ENCODE peak calls at places on chromosomes 13 and 19, in six cellular contexts. One of them, this sample, is unnamed.
A peak's percentile ranks its signal among the peaks of the same experiment; 100 is the strongest.

GRCh38 chr19:40982594-40983101 is 8.4 kb upstream of the CYP2B6 start:
- DNase-seq in brain microvascular endothelial cell: no peak
- DNase-seq in WERI-Rb-1: no peak
- DNase-seq in cardiac muscle cell: peak; percentile 24
- DNase-seq in AG04449: no peak
- DNase-seq in CD8-positive, alpha-beta T cell: no peak
- DNase-seq in this sample: no peak

GRCh38 chr19:5193192-5193591 is 147.4 kb downstream of the PTPRS start:
- DNase-seq in brain microvascular endothelial cell: no peak
- DNase-seq in WERI-Rb-1: no peak
- DNase-seq in cardiac muscle cell: no peak
- DNase-seq in AG04449: no peak
- DNase-seq in CD8-positive, alpha-beta T cell: no peak
- DNase-seq in this sample: no peak

GRCh38 chr13:98771838-98772611 is 19.6 kb upstream of the SLC15A1 start:
- DNase-seq in brain microvascular endothelial cell: no peak
- DNase-seq in WERI-Rb-1: no peak
- DNase-seq in cardiac muscle cell: no peak
- DNase-seq in AG04449: no peak
- DNase-seq in CD8-positive, alpha-beta T cell: no peak
- DNase-seq in this sample: no peak

GRCh38 chr19:42095814-42096230 is 19.9 kb downstream of the ZNF574 start:
- DNase-seq in brain microvascular endothelial cell: no peak
- DNase-seq in WERI-Rb-1: no peak
- DNase-seq in cardiac muscle cell: no peak
- DNase-seq in AG04449: no peak
- DNase-seq in CD8-positive, alpha-beta T cell: no peak
- DNase-seq in this sample: no peak

GRCh38 chr19:30546332-30546731 is 174.1 kb downstream of the ZNF536 start:
- DNase-seq in brain microvascular endothelial cell: no peak
- DNase-seq in WERI-Rb-1: no peak
- DNase-seq in cardiac muscle cell: no peak
- DNase-seq in AG04449: no peak
- DNase-seq in CD8-positive, alpha-beta T cell: no peak
- DNase-seq in this sample: no peak

GRCh38 chr19:49408816-49409440 is 14.3 kb downstream of the PTH2 start:
- DNase-seq in brain microvascular endothelial cell: no peak
- DNase-seq in WERI-Rb-1: no peak
- DNase-seq in cardiac muscle cell: no peak
- DNase-seq in AG04449: no peak
- DNase-seq in CD8-positive, alpha-beta T cell: no peak
- DNase-seq in this sample: no peak

GRCh38 chr13:72384879-72385278 is 342.6 kb downstream of the MZT1 start:
- DNase-seq in brain microvascular endothelial cell: peak; percentile 60
- DNase-seq in WERI-Rb-1: no peak
- DNase-seq in cardiac muscle cell: peak; percentile 64
- DNase-seq in AG04449: no peak
- DNase-seq in CD8-positive, alpha-beta T cell: no peak
- DNase-seq in this sample: no peak

GRCh38 chr19:39390460-39390758 is 497 bp downstream of the PAF1 start:
- DNase-seq in brain microvascular endothelial cell: no peak
- DNase-seq in WERI-Rb-1: no peak
- DNase-seq in cardiac muscle cell: no peak
- DNase-seq in AG04449: no peak
- DNase-seq in CD8-positive, alpha-beta T cell: peak; percentile 84
- DNase-seq in this sample: no peak

GRCh38 chr19:39145180-39145953 is 19.8 kb downstream of the PAK4 start:
- DNase-seq in brain microvascular endothelial cell: no peak
- DNase-seq in WERI-Rb-1: no peak
- DNase-seq in cardiac muscle cell: no peak
- DNase-seq in AG04449: no peak
- DNase-seq in CD8-positive, alpha-beta T cell: no peak
- DNase-seq in this sample: no peak

GRCh38 chr19:5586300-5587070 is 18.7 kb upstream of the TINCR start:
- DNase-seq in brain microvascular endothelial cell: no peak
- DNase-seq in WERI-Rb-1: no peak
- DNase-seq in cardiac muscle cell: no peak
- DNase-seq in AG04449: no peak
- DNase-seq in CD8-positive, alpha-beta T cell: no peak
- DNase-seq in this sample: no peak

GRCh38 chr19:1782501-1782900 is 29.2 kb downstream of the ONECUT3 start:
- DNase-seq in brain microvascular endothelial cell: no peak
- DNase-seq in WERI-Rb-1: no peak
- DNase-seq in cardiac muscle cell: no peak
- DNase-seq in AG04449: no peak
- DNase-seq in CD8-positive, alpha-beta T cell: no peak
- DNase-seq in this sample: no peak

GRCh38 chr13:79779761-79780160 is 298.8 kb downstream of the NDFIP2 start:
- DNase-seq in brain microvascular endothelial cell: no peak
- DNase-seq in WERI-Rb-1: no peak
- DNase-seq in cardiac muscle cell: peak; percentile 71
- DNase-seq in AG04449: no peak
- DNase-seq in CD8-positive, alpha-beta T cell: no peak
- DNase-seq in this sample: no peak

GRCh38 chr19:58328999-58329398 is 2.2 kb downstream of the ZSCAN22 start:
- DNase-seq in brain microvascular endothelial cell: no peak
- DNase-seq in WERI-Rb-1: peak; percentile 47
- DNase-seq in cardiac muscle cell: no peak
- DNase-seq in AG04449: no peak
- DNase-seq in CD8-positive, alpha-beta T cell: peak; percentile 22
- DNase-seq in this sample: no peak

GRCh38 chr19:49687150-49687549 is 2.2 kb upstream of the ADM5 start:
- DNase-seq in brain microvascular endothelial cell: no peak
- DNase-seq in WERI-Rb-1: no peak
- DNase-seq in cardiac muscle cell: no peak
- DNase-seq in AG04449: no peak
- DNase-seq in CD8-positive, alpha-beta T cell: no peak
- DNase-seq in this sample: no peak

GRCh38 chr19:40178756-40179155 is 12.5 kb upstream of the MAP3K10 start:
- DNase-seq in brain microvascular endothelial cell: no peak
- DNase-seq in WERI-Rb-1: no peak
- DNase-seq in cardiac muscle cell: no peak
- DNase-seq in AG04449: no peak
- DNase-seq in CD8-positive, alpha-beta T cell: no peak
- DNase-seq in this sample: no peak

GRCh38 chr19:51710163-51710562 is 13.6 kb downstream of the HAS1 start:
- DNase-seq in brain microvascular endothelial cell: no peak
- DNase-seq in WERI-Rb-1: no peak
- DNase-seq in cardiac muscle cell: peak; percentile 40
- DNase-seq in AG04449: no peak
- DNase-seq in CD8-positive, alpha-beta T cell: no peak
- DNase-seq in this sample: no peak

GRCh38 chr19:47081095-47081494 is 32.5 kb downstream of the ZC3H4 start:
- DNase-seq in brain microvascular endothelial cell: no peak
- DNase-seq in WERI-Rb-1: no peak
- DNase-seq in cardiac muscle cell: no peak
- DNase-seq in AG04449: no peak
- DNase-seq in CD8-positive, alpha-beta T cell: no peak
- DNase-seq in this sample: no peak

GRCh38 chr13:41122838-41123237 is 9.8 kb downstream of the KBTBD6 start:
- DNase-seq in brain microvascular endothelial cell: no peak
- DNase-seq in WERI-Rb-1: no peak
- DNase-seq in cardiac muscle cell: no peak
- DNase-seq in AG04449: no peak
- DNase-seq in CD8-positive, alpha-beta T cell: no peak
- DNase-seq in this sample: no peak
- TF ChIP-seq CTCF in brain microvascular endothelial cell: no peak
- TF ChIP-seq CTCF in WERI-Rb-1: no peak
- TF ChIP-seq CTCF in cardiac muscle cell: no peak
- TF ChIP-seq CTCF in AG04449: no peak
- TF ChIP-seq CTCF in CD8-positive, alpha-beta T cell: no peak
- TF ChIP-seq CTCF in this sample: no peak

DNA sequence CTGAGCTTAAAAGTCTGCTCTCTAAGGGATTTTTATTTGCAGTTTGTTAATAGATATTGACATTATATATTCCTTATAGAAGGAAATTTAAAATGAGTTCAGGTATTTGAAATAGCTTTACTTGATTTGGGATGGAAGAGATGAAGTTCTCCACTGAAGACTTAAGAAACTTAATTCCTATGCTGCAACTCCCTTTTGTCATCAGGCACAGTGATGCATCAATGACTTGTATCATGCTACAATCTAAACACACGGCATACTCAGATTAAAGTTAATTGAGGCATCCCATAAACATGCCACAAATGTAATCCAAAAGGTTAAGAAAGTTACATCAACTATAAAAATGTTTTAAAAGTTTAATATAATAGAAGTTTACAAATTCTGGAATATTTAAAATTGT is 109.0 kb downstream of the STARD13 start:
- DNase-seq in brain microvascular endothelial cell: no peak
- DNase-seq in WERI-Rb-1: no peak
- DNase-seq in cardiac muscle cell: no peak
- DNase-seq in AG04449: no peak
- DNase-seq in CD8-positive, alpha-beta T cell: no peak
- DNase-seq in this sample: no peak
- TF ChIP-seq CTCF in brain microvascular endothelial cell: no peak
- TF ChIP-seq CTCF in WERI-Rb-1: no peak
- TF ChIP-seq CTCF in cardiac muscle cell: no peak
- TF ChIP-seq CTCF in AG04449: no peak
- TF ChIP-seq CTCF in CD8-positive, alpha-beta T cell: no peak
- TF ChIP-seq CTCF in this sample: no peak

GRCh38 chr13:30172593-30173300 is 134.6 kb downstream of the KATNAL1 start:
- DNase-seq in brain microvascular endothelial cell: no peak
- DNase-seq in WERI-Rb-1: no peak
- DNase-seq in cardiac muscle cell: no peak
- DNase-seq in AG04449: no peak
- DNase-seq in CD8-positive, alpha-beta T cell: no peak
- DNase-seq in this sample: no peak
- TF ChIP-seq CTCF in brain microvascular endothelial cell: no peak
- TF ChIP-seq CTCF in WERI-Rb-1: no peak
- TF ChIP-seq CTCF in cardiac muscle cell: no peak
- TF ChIP-seq CTCF in AG04449: no peak
- TF ChIP-seq CTCF in CD8-positive, alpha-beta T cell: no peak
- TF ChIP-seq CTCF in this sample: no peak

DNA sequence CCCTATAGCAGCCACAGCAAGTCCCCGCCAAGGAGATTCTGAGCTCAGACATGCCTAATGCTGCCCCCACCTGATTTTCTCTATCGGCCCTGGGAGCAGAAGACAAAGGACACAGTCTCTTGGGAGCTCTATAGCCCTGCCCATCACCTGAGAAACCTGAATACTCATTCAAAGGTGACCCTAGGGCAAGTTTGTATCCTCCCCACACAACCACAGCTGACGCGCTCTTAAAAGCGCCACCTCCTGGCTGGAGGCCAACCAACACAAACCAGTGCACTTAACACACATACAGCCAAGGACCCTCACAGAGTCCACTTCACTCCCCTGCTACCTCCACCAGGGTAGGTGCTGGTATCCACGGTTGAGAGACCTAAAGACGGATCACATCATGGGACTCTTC is 8.8 kb upstream of the IGFL4 start:
- DNase-seq in brain microvascular endothelial cell: no peak
- DNase-seq in WERI-Rb-1: no peak
- DNase-seq in cardiac muscle cell: no peak
- DNase-seq in AG04449: no peak
- DNase-seq in CD8-positive, alpha-beta T cell: no peak
- DNase-seq in this sample: no peak
- TF ChIP-seq CTCF in brain microvascular endothelial cell: peak; percentile 9
- TF ChIP-seq CTCF in WERI-Rb-1: no peak
- TF ChIP-seq CTCF in cardiac muscle cell: no peak
- TF ChIP-seq CTCF in AG04449: no peak
- TF ChIP-seq CTCF in CD8-positive, alpha-beta T cell: no peak
- TF ChIP-seq CTCF in this sample: no peak

GRCh38 chr19:37931941-37932655 is 25.1 kb downstream of the SIPA1L3 start:
- DNase-seq in brain microvascular endothelial cell: peak; percentile 68
- DNase-seq in WERI-Rb-1: peak; percentile 23
- DNase-seq in cardiac muscle cell: peak; percentile 63
- DNase-seq in AG04449: no peak
- DNase-seq in CD8-positive, alpha-beta T cell: no peak
- DNase-seq in this sample: no peak
- TF ChIP-seq CTCF in brain microvascular endothelial cell: peak; percentile 31
- TF ChIP-seq CTCF in WERI-Rb-1: no peak
- TF ChIP-seq CTCF in cardiac muscle cell: peak; percentile 18
- TF ChIP-seq CTCF in AG04449: no peak
- TF ChIP-seq CTCF in CD8-positive, alpha-beta T cell: no peak
- TF ChIP-seq CTCF in this sample: no peak

GRCh38 chr13:69524459-69525155 is 583.0 kb upstream of the ATXN8OS start:
- DNase-seq in brain microvascular endothelial cell: no peak
- DNase-seq in WERI-Rb-1: no peak
- DNase-seq in cardiac muscle cell: no peak
- DNase-seq in AG04449: no peak
- DNase-seq in CD8-positive, alpha-beta T cell: no peak
- DNase-seq in this sample: no peak
- TF ChIP-seq CTCF in brain microvascular endothelial cell: no peak
- TF ChIP-seq CTCF in WERI-Rb-1: no peak
- TF ChIP-seq CTCF in cardiac muscle cell: peak; percentile 21
- TF ChIP-seq CTCF in AG04449: no peak
- TF ChIP-seq CTCF in CD8-positive, alpha-beta T cell: no peak
- TF ChIP-seq CTCF in this sample: no peak

DNA sequence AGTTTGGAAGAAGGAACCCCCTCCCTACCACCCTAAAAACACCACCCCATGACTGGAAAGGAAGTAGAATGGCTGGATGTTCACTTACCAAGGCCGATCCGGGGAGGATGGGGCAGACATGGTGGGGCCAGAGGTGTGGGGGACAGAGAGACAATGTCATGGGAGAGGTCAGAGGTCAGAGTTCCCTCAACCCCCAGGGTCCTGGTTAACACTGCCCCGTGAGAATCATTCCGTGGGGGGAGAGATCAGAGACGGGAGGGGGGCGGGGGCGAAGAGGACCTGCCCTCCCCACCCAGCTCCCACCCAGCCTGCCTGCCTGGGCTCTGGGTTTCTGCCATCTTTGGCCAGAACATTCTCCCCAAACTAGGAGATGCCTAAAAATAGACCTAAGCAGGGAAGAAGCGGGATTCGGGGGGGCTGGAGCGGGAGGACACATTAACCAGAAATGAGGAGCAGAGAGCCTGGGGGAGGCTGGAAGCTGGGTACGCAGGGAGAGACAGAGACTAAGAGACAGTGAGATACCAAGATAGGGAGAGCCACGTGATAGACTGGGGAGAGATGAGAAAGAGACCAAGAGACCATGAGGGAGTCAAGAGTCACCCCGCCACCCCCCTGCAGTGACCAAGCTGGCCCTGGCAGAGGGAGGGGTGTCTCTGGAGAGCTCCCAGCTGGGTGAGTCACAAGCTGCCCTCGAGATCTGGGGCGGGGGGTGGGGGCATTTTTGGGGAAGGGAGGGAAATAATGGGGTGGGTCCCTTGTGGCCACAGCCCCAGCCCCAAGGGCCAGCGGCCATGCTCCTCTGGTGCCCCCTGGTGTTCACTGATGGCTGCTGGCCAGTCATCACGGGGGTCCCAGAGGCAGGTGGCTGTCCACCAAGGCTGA is 6.1 kb upstream of the KANK2 start:
- DNase-seq in brain microvascular endothelial cell: peak; percentile 40
- DNase-seq in WERI-Rb-1: peak; percentile 64
- DNase-seq in cardiac muscle cell: peak; percentile 93
- DNase-seq in AG04449: peak; percentile 34
- DNase-seq in CD8-positive, alpha-beta T cell: peak; percentile 39
- DNase-seq in this sample: no peak
- TF ChIP-seq CTCF in brain microvascular endothelial cell: peak; percentile 91
- TF ChIP-seq CTCF in WERI-Rb-1: peak; percentile 91
- TF ChIP-seq CTCF in cardiac muscle cell: peak; percentile 74
- TF ChIP-seq CTCF in AG04449: peak; percentile 91
- TF ChIP-seq CTCF in CD8-positive, alpha-beta T cell: no peak
- TF ChIP-seq CTCF in this sample: peak; percentile 58

GRCh38 chr13:104098421-104098820 is 1032.2 kb upstream of the SLC10A2 start:
- DNase-seq in brain microvascular endothelial cell: no peak
- DNase-seq in WERI-Rb-1: no peak
- DNase-seq in cardiac muscle cell: peak; percentile 10
- DNase-seq in AG04449: no peak
- DNase-seq in CD8-positive, alpha-beta T cell: no peak
- DNase-seq in this sample: no peak
- TF ChIP-seq CTCF in brain microvascular endothelial cell: no peak
- TF ChIP-seq CTCF in WERI-Rb-1: no peak
- TF ChIP-seq CTCF in cardiac muscle cell: no peak
- TF ChIP-seq CTCF in AG04449: no peak
- TF ChIP-seq CTCF in CD8-positive, alpha-beta T cell: no peak
- TF ChIP-seq CTCF in this sample: no peak